ENCODE peak calls at places on chromosomes 7 and 10, in ten cellular contexts. Z is T-helper 22 cell; F is BJ; B is brain pericyte; I is stimulated activated CD8-positive, alpha-beta memory T cell treated with anti-CD3 and anti-CD28 coated beads, Interleukin-2, amount 100 ng/mL, for 1 hour; A is left lung; D is fibroblast of the aortic adventitia; U is T follicular helper cell; L is Calu3; S is NCI-H2081. C is an unnamed sample.

GRCh38 chr7:23184709-23185354 is 3.0 kb downstream of the NUP42 start:
- DNase-seq in F (no peak), S (peak; percentile 31), L (peak; percentile 80), A (no peak), U (no peak), D (peak; percentile 76), B (no peak), I (no peak), Z (no peak), C (peak; percentile 60)

GRCh38 chr10:70673929-70674559 is 1.7 kb downstream of the ADAMTS14 start:
- DNase-seq in Z (no peak), S (no peak), B (no peak), A (no peak), U (no peak), I (no peak), L (no peak), D (no peak), F (no peak), C (no peak)

GRCh38 chr7:155610633-155611193 is 33.7 kb upstream of the RBM33 start:
- DNase-seq in L (no peak), F (no peak), D (no peak), S (no peak), U (no peak), I (no peak), A (no peak), Z (no peak), B (no peak), C (no peak)

GRCh38 chr7:130917669-130918128 is 183.7 kb upstream of the KLF14 start:
- DNase-seq in A (no peak), F (no peak), B (no peak), D (no peak), U (no peak), I (no peak), L (no peak), Z (no peak), S (no peak), C (no peak)

GRCh38 chr10:46239999-46240683 is 46.7 kb upstream of the ANTXRL start:
- DNase-seq in Z (no peak), D (no peak), A (no peak), B (no peak), U (no peak), I (no peak), S (no peak), F (no peak), L (no peak), C (peak; percentile 58)

GRCh38 chr7:108598153-108598552 is 28.5 kb downstream of the DNAJB9 start:
- DNase-seq in L (no peak), S (peak; percentile 22), B (no peak), F (no peak), A (no peak), I (no peak), D (no peak), Z (no peak), U (no peak), C (no peak)

GRCh38 chr7:40008218-40008815 is 58.3 kb downstream of the CDK13 start:
- DNase-seq in B (no peak), A (no peak), D (peak; percentile 93), S (no peak), I (no peak), Z (no peak), F (peak; percentile 62), U (no peak), L (peak; percentile 43), C (no peak)

GRCh38 chr7:130941322-130942210 is 207.6 kb upstream of the KLF14 start:
- DNase-seq in U (no peak), S (peak; percentile 70), F (no peak), L (peak; percentile 68), D (peak; percentile 56), A (peak; percentile 78), I (no peak), B (no peak), Z (peak; percentile 57), C (peak; percentile 42)

GRCh38 chr10:103458720-103459119 is at the start of gene CALHM1:
- DNase-seq in B (no peak), F (no peak), D (no peak), S (no peak), U (no peak), L (no peak), I (no peak), A (peak; percentile 57), Z (no peak), C (no peak)

GRCh38 chr10:9211228-9211627 is 1156.7 kb downstream of the GATA3 start:
- DNase-seq in U (no peak), L (no peak), S (no peak), A (no peak), D (peak; percentile 14), F (no peak), Z (no peak), B (no peak), I (no peak), C (no peak)